ENCODE peak calls at places on chromosomes 5 and 9, in nine cellular contexts. One of them, this sample, is unnamed.

GRCh38 chr5:108545301-108545700 is 163.4 kb upstream of the FBXL17 start:
- DNase-seq in fibroblast of lung: no peak
- DNase-seq in astrocyte of the spinal cord: no peak
- DNase-seq in uterus: no peak
- DNase-seq in spleen: no peak
- DNase-seq in stomach: no peak
- DNase-seq in cardiac muscle cell: no peak
- DNase-seq in HFF-Myc: no peak
- DNase-seq in pancreas: no peak
- DNase-seq in this sample: no peak

GRCh38 chr9:89667730-89668129 is 62.9 kb downstream of the GADD45G start:
- DNase-seq in fibroblast of lung: no peak
- DNase-seq in astrocyte of the spinal cord: no peak
- DNase-seq in uterus: no peak
- DNase-seq in spleen: no peak
- DNase-seq in stomach: peak; percentile 85
- DNase-seq in cardiac muscle cell: no peak
- DNase-seq in HFF-Myc: no peak
- DNase-seq in pancreas: peak; percentile 66
- DNase-seq in this sample: no peak

GRCh38 chr5:95411476-95411875 is 20.3 kb downstream of the FAM81B start:
- DNase-seq in fibroblast of lung: peak; percentile 4
- DNase-seq in astrocyte of the spinal cord: no peak
- DNase-seq in uterus: no peak
- DNase-seq in spleen: no peak
- DNase-seq in stomach: no peak
- DNase-seq in cardiac muscle cell: peak; percentile 41
- DNase-seq in HFF-Myc: no peak
- DNase-seq in pancreas: no peak
- DNase-seq in this sample: no peak

GRCh38 chr9:33850677-33851076 is 33.7 kb downstream of the UBE2R2 start:
- DNase-seq in fibroblast of lung: no peak
- DNase-seq in astrocyte of the spinal cord: no peak
- DNase-seq in uterus: no peak
- DNase-seq in spleen: no peak
- DNase-seq in stomach: no peak
- DNase-seq in cardiac muscle cell: no peak
- DNase-seq in HFF-Myc: no peak
- DNase-seq in pancreas: no peak
- DNase-seq in this sample: no peak

GRCh38 chr5:69265931-69266330 is 31.2 kb downstream of the CDK7 start:
- DNase-seq in fibroblast of lung: no peak
- DNase-seq in astrocyte of the spinal cord: no peak
- DNase-seq in uterus: no peak
- DNase-seq in spleen: peak; percentile 73
- DNase-seq in stomach: no peak
- DNase-seq in cardiac muscle cell: no peak
- DNase-seq in HFF-Myc: no peak
- DNase-seq in pancreas: no peak
- DNase-seq in this sample: no peak

GRCh38 chr9:13139641-13140171 is 139.8 kb downstream of the MPDZ start:
- DNase-seq in fibroblast of lung: peak; percentile 90
- DNase-seq in astrocyte of the spinal cord: peak; percentile 91
- DNase-seq in uterus: no peak
- DNase-seq in spleen: no peak
- DNase-seq in stomach: no peak
- DNase-seq in cardiac muscle cell: peak; percentile 90
- DNase-seq in HFF-Myc: peak; percentile 61
- DNase-seq in pancreas: no peak
- DNase-seq in this sample: no peak

GRCh38 chr5:100761192-100761591 is 141.9 kb downstream of the ST8SIA4 start:
- DNase-seq in fibroblast of lung: peak; percentile 62
- DNase-seq in astrocyte of the spinal cord: peak; percentile 13
- DNase-seq in uterus: no peak
- DNase-seq in spleen: no peak
- DNase-seq in stomach: no peak
- DNase-seq in cardiac muscle cell: no peak
- DNase-seq in HFF-Myc: no peak
- DNase-seq in pancreas: no peak
- DNase-seq in this sample: no peak

GRCh38 chr9:37987467-37987981 is 81.5 kb downstream of the SHB start:
- DNase-seq in fibroblast of lung: no peak
- DNase-seq in astrocyte of the spinal cord: no peak
- DNase-seq in uterus: no peak
- DNase-seq in spleen: no peak
- DNase-seq in stomach: no peak
- DNase-seq in cardiac muscle cell: no peak
- DNase-seq in HFF-Myc: no peak
- DNase-seq in pancreas: peak; percentile 76
- DNase-seq in this sample: no peak

GRCh38 chr5:154603978-154604679 is 126.1 kb upstream of the HAND1 start:
- DNase-seq in fibroblast of lung: peak; percentile 38
- DNase-seq in astrocyte of the spinal cord: no peak
- DNase-seq in uterus: no peak
- DNase-seq in spleen: no peak
- DNase-seq in stomach: no peak
- DNase-seq in cardiac muscle cell: peak; percentile 68
- DNase-seq in HFF-Myc: no peak
- DNase-seq in pancreas: peak; percentile 31
- DNase-seq in this sample: no peak

GRCh38 chr9:131728961-131729360 is 10.9 kb downstream of the RAPGEF1 start:
- DNase-seq in fibroblast of lung: no peak
- DNase-seq in astrocyte of the spinal cord: no peak
- DNase-seq in uterus: no peak
- DNase-seq in spleen: peak; percentile 88
- DNase-seq in stomach: no peak
- DNase-seq in cardiac muscle cell: no peak
- DNase-seq in HFF-Myc: no peak
- DNase-seq in pancreas: no peak
- DNase-seq in this sample: peak; percentile 60

GRCh38 chr5:149299451-149300054 is 27.9 kb downstream of the AFAP1L1 start:
- DNase-seq in fibroblast of lung: no peak
- DNase-seq in astrocyte of the spinal cord: no peak
- DNase-seq in uterus: no peak
- DNase-seq in spleen: no peak
- DNase-seq in stomach: no peak
- DNase-seq in cardiac muscle cell: no peak
- DNase-seq in HFF-Myc: no peak
- DNase-seq in pancreas: no peak
- DNase-seq in this sample: no peak

GRCh38 chr9:120299785-120300184 is 280.2 kb downstream of the CDK5RAP2 start:
- DNase-seq in fibroblast of lung: no peak
- DNase-seq in astrocyte of the spinal cord: no peak
- DNase-seq in uterus: no peak
- DNase-seq in spleen: no peak
- DNase-seq in stomach: no peak
- DNase-seq in cardiac muscle cell: no peak
- DNase-seq in HFF-Myc: no peak
- DNase-seq in pancreas: no peak
- DNase-seq in this sample: no peak

GRCh38 chr9:125399165-125399564 is 137.5 kb downstream of the GAPVD1 start:
- DNase-seq in fibroblast of lung: no peak
- DNase-seq in astrocyte of the spinal cord: no peak
- DNase-seq in uterus: no peak
- DNase-seq in spleen: no peak
- DNase-seq in stomach: no peak
- DNase-seq in cardiac muscle cell: no peak
- DNase-seq in HFF-Myc: no peak
- DNase-seq in pancreas: no peak
- DNase-seq in this sample: no peak

GRCh38 chr9:125399666-125400065 is 138.0 kb downstream of the GAPVD1 start:
- DNase-seq in fibroblast of lung: no peak
- DNase-seq in astrocyte of the spinal cord: no peak
- DNase-seq in uterus: no peak
- DNase-seq in spleen: no peak
- DNase-seq in stomach: no peak
- DNase-seq in cardiac muscle cell: no peak
- DNase-seq in HFF-Myc: no peak
- DNase-seq in pancreas: no peak
- DNase-seq in this sample: no peak

GRCh38 chr9:125398243-125398642 is 136.6 kb downstream of the GAPVD1 start:
- DNase-seq in fibroblast of lung: no peak
- DNase-seq in astrocyte of the spinal cord: no peak
- DNase-seq in uterus: no peak
- DNase-seq in spleen: no peak
- DNase-seq in stomach: no peak
- DNase-seq in cardiac muscle cell: no peak
- DNase-seq in HFF-Myc: no peak
- DNase-seq in pancreas: no peak
- DNase-seq in this sample: no peak

GRCh38 chr9:125396799-125397198 is 135.2 kb downstream of the GAPVD1 start:
- DNase-seq in fibroblast of lung: no peak
- DNase-seq in astrocyte of the spinal cord: no peak
- DNase-seq in uterus: no peak
- DNase-seq in spleen: no peak
- DNase-seq in stomach: no peak
- DNase-seq in cardiac muscle cell: no peak
- DNase-seq in HFF-Myc: no peak
- DNase-seq in pancreas: no peak
- DNase-seq in this sample: no peak

DNA sequence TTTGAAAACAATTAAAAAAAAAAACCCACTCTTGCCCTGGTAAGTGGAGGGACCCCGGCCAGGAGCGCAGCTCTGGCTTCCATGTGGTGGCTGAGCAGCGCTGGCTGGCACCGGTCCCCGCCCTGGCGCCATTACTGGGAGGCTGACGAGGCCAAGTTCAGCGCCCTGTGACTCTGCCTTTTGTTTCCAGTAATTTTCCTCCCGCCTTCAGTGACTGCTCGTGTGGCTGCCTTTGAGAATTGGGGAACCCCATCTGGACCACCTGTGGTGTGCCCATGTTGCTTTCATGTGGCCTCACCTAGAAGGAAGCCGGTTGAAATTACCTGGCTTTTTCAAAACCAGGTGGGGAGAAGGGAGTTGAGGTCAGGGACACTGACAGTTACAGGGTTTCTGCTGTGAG is 136.1 kb downstream of the GAPVD1 start:
- DNase-seq in fibroblast of lung: no peak
- DNase-seq in astrocyte of the spinal cord: no peak
- DNase-seq in uterus: no peak
- DNase-seq in spleen: no peak
- DNase-seq in stomach: no peak
- DNase-seq in cardiac muscle cell: no peak
- DNase-seq in HFF-Myc: no peak
- DNase-seq in pancreas: no peak
- DNase-seq in this sample: no peak
- TF ChIP-seq CTCF in fibroblast of lung: no peak
- TF ChIP-seq CTCF in astrocyte of the spinal cord: no peak
- TF ChIP-seq CTCF in uterus: no peak
- TF ChIP-seq CTCF in spleen: no peak
- TF ChIP-seq CTCF in stomach: no peak
- TF ChIP-seq CTCF in cardiac muscle cell: no peak
- TF ChIP-seq CTCF in HFF-Myc: no peak
- TF ChIP-seq CTCF in pancreas: no peak
- TF ChIP-seq CTCF in this sample: no peak

GRCh38 chr9:93533863-93534262 is 42.5 kb upstream of the PHF2 start:
- DNase-seq in fibroblast of lung: no peak
- DNase-seq in astrocyte of the spinal cord: no peak
- DNase-seq in uterus: no peak
- DNase-seq in spleen: no peak
- DNase-seq in stomach: no peak
- DNase-seq in cardiac muscle cell: no peak
- DNase-seq in HFF-Myc: no peak
- DNase-seq in pancreas: no peak
- DNase-seq in this sample: no peak
- TF ChIP-seq CTCF in fibroblast of lung: no peak
- TF ChIP-seq CTCF in astrocyte of the spinal cord: no peak
- TF ChIP-seq CTCF in uterus: no peak
- TF ChIP-seq CTCF in spleen: no peak
- TF ChIP-seq CTCF in stomach: no peak
- TF ChIP-seq CTCF in cardiac muscle cell: no peak
- TF ChIP-seq CTCF in HFF-Myc: no peak
- TF ChIP-seq CTCF in pancreas: no peak
- TF ChIP-seq CTCF in this sample: no peak

GRCh38 chr9:106228861-106229260 is 534.5 kb downstream of the TMEM38B start:
- DNase-seq in fibroblast of lung: no peak
- DNase-seq in astrocyte of the spinal cord: no peak
- DNase-seq in uterus: no peak
- DNase-seq in spleen: no peak
- DNase-seq in stomach: no peak
- DNase-seq in cardiac muscle cell: no peak
- DNase-seq in HFF-Myc: no peak
- DNase-seq in pancreas: no peak
- DNase-seq in this sample: no peak

DNA sequence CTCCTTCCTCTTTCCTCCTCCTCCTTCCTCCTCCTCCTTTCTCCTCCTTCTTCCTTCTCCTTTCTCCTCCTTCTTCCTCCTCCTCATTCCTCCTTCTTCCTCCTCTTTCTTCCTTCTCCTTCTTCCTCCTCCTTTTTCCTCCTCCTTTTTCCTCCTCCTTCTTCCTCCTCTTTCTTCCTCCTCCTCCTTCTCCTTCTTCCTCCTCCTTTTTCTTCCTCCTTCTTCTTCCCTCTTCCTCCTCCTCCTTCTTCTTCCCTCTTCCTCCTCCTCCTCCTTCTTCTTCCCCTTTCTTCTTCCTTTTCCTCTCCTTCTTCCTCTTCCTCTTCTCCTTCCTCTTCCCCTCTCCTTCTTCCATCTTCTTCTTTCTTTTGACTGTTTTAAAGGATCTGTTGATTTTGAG is 538.8 kb downstream of the TMEM38B start:
- DNase-seq in fibroblast of lung: no peak
- DNase-seq in astrocyte of the spinal cord: no peak
- DNase-seq in uterus: no peak
- DNase-seq in spleen: no peak
- DNase-seq in stomach: no peak
- DNase-seq in cardiac muscle cell: no peak
- DNase-seq in HFF-Myc: no peak
- DNase-seq in pancreas: no peak
- DNase-seq in this sample: no peak
- TF ChIP-seq CTCF in fibroblast of lung: no peak
- TF ChIP-seq CTCF in astrocyte of the spinal cord: no peak
- TF ChIP-seq CTCF in uterus: no peak
- TF ChIP-seq CTCF in spleen: no peak
- TF ChIP-seq CTCF in stomach: no peak
- TF ChIP-seq CTCF in cardiac muscle cell: no peak
- TF ChIP-seq CTCF in HFF-Myc: no peak
- TF ChIP-seq CTCF in pancreas: no peak
- TF ChIP-seq CTCF in this sample: no peak

DNA sequence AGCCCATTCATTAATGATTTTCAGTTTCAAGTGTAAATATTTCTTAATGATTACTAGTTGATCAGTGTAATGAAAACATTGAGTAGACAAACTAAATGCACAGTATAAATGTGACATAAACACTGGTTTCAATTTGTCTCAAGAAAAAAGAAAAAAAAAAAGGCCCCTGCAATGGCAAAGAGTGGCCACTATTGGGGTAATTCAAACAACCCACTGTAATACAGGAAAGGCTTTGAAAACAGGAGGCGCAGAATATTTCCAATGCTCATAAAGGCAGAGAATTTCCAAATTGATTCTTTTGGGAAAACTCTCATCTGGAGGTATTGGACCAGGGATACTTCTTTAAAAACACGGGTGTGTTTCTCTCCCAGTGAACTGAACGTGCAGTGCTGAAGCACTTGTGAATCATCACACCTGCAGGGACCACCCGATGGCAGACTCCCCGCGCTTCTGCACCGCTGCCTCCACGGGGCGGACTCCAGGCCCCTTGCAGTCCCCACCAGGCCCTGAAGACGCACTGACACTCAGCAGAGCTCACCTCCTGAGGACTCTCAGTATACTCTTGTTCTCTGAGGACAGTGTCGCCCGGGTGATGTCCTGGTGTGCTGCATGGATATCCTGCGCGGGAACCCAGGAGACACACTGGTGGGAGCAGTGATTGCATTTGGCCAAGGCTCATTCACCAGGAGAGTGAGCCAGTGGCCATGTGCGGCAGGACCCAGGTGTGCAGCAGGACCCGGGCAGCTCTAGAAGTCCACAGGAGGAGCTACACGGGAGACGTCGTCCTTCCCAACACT is 227.6 kb upstream of the IRX4 start:
- DNase-seq in fibroblast of lung: no peak
- DNase-seq in astrocyte of the spinal cord: no peak
- DNase-seq in uterus: no peak
- DNase-seq in spleen: no peak
- DNase-seq in stomach: no peak
- DNase-seq in cardiac muscle cell: no peak
- DNase-seq in HFF-Myc: no peak
- DNase-seq in pancreas: no peak
- DNase-seq in this sample: no peak
- TF ChIP-seq CTCF in fibroblast of lung: no peak
- TF ChIP-seq CTCF in astrocyte of the spinal cord: no peak
- TF ChIP-seq CTCF in uterus: no peak
- TF ChIP-seq CTCF in spleen: no peak
- TF ChIP-seq CTCF in stomach: no peak
- TF ChIP-seq CTCF in cardiac muscle cell: no peak
- TF ChIP-seq CTCF in HFF-Myc: no peak
- TF ChIP-seq CTCF in pancreas: no peak
- TF ChIP-seq CTCF in this sample: no peak

This sample was measured in activated B cell treated with CpG ODN at 0.5 μM for 24 hours.